ENCODE peak calls at places on chromosomes 1 and 21, in five cellular contexts. One of them, this sample, is unnamed. For H3K36me3 and H3K9me3, the result is how much of the 10 kb centered on the place peaks cover.

GRCh38 chr1:203033287-203033686 is 7.0 kb downstream of the PPFIA4 start:
- DNase-seq in prostate gland: no peak
- DNase-seq in PC-9: no peak
- DNase-seq in CD8-positive, alpha-beta T cell: no peak
- DNase-seq in tibial nerve: no peak
- DNase-seq in this sample: no peak

GRCh38 chr1:244680667-244681066 is 27.7 kb downstream of the DESI2 start:
- DNase-seq in prostate gland: no peak
- DNase-seq in PC-9: no peak
- DNase-seq in CD8-positive, alpha-beta T cell: no peak
- DNase-seq in tibial nerve: no peak
- DNase-seq in this sample: no peak

GRCh38 chr1:54332781-54333585 is 73.2 kb downstream of the SSBP3 start:
- DNase-seq in prostate gland: no peak
- DNase-seq in PC-9: no peak
- DNase-seq in CD8-positive, alpha-beta T cell: no peak
- DNase-seq in tibial nerve: peak
- DNase-seq in this sample: no peak

GRCh38 chr1:54309631-54310366 is 96.4 kb downstream of the SSBP3 start:
- DNase-seq in prostate gland: no peak
- DNase-seq in PC-9: no peak
- DNase-seq in CD8-positive, alpha-beta T cell: no peak
- DNase-seq in tibial nerve: no peak
- DNase-seq in this sample: no peak

GRCh38 chr1:163443863-163444262 is 122.1 kb downstream of the NUF2 start:
- DNase-seq in prostate gland: no peak
- DNase-seq in PC-9: no peak
- DNase-seq in CD8-positive, alpha-beta T cell: no peak
- DNase-seq in tibial nerve: no peak
- DNase-seq in this sample: no peak

GRCh38 chr1:94697839-94698238 is 122.3 kb upstream of the SLC44A3 start:
- DNase-seq in prostate gland: no peak
- DNase-seq in PC-9: no peak
- DNase-seq in CD8-positive, alpha-beta T cell: no peak
- DNase-seq in tibial nerve: no peak
- DNase-seq in this sample: no peak

GRCh38 chr1:199741586-199741985 is 285.9 kb upstream of the NR5A2 start:
- DNase-seq in prostate gland: no peak
- DNase-seq in PC-9: no peak
- DNase-seq in CD8-positive, alpha-beta T cell: no peak
- DNase-seq in tibial nerve: no peak
- DNase-seq in this sample: no peak

GRCh38 chr1:92476071-92476607 is 10.6 kb downstream of the GFI1 start:
- DNase-seq in prostate gland: no peak
- DNase-seq in PC-9: no peak
- DNase-seq in CD8-positive, alpha-beta T cell: peak
- DNase-seq in tibial nerve: no peak
- DNase-seq in this sample: no peak

GRCh38 chr1:33424205-33424604 is 6.7 kb downstream of the PHC2 start:
- DNase-seq in prostate gland: no peak
- DNase-seq in PC-9: no peak
- DNase-seq in CD8-positive, alpha-beta T cell: no peak
- DNase-seq in tibial nerve: no peak
- DNase-seq in this sample: no peak

GRCh38 chr1:27601771-27602509 is 2.0 kb downstream of the AHDC1 start:
- DNase-seq in prostate gland: peak
- DNase-seq in PC-9: no peak
- DNase-seq in CD8-positive, alpha-beta T cell: no peak
- DNase-seq in tibial nerve: no peak
- DNase-seq in this sample: peak

GRCh38 chr1:154320882-154321608 is at the start of gene AQP10:
- DNase-seq in prostate gland: no peak
- DNase-seq in PC-9: no peak
- DNase-seq in CD8-positive, alpha-beta T cell: no peak
- DNase-seq in tibial nerve: no peak
- DNase-seq in this sample: no peak

GRCh38 chr1:163174524-163175437 is 27.9 kb downstream of the RGS5 start:
- DNase-seq in prostate gland: peak
- DNase-seq in PC-9: peak
- DNase-seq in CD8-positive, alpha-beta T cell: peak
- DNase-seq in tibial nerve: peak
- DNase-seq in this sample: peak

GRCh38 chr1:32618673-32619221 is 31.6 kb downstream of the ZBTB8OS start:
- DNase-seq in prostate gland: no peak
- DNase-seq in PC-9: no peak
- DNase-seq in CD8-positive, alpha-beta T cell: no peak
- DNase-seq in tibial nerve: no peak
- DNase-seq in this sample: no peak

GRCh38 chr1:155976913-155977606 is 1.3 kb downstream of the ARHGEF2 start:
- DNase-seq in prostate gland: no peak
- DNase-seq in PC-9: no peak
- DNase-seq in CD8-positive, alpha-beta T cell: no peak
- DNase-seq in tibial nerve: no peak
- DNase-seq in this sample: no peak

GRCh38 chr1:174912243-174912642 is 87.5 kb upstream of the CACYBP start:
- DNase-seq in prostate gland: no peak
- DNase-seq in PC-9: no peak
- DNase-seq in CD8-positive, alpha-beta T cell: no peak
- DNase-seq in tibial nerve: no peak
- DNase-seq in this sample: no peak

GRCh38 chr1:183694035-183694434 is 40.9 kb upstream of the APOBEC4 start:
- DNase-seq in prostate gland: no peak
- DNase-seq in PC-9: no peak
- DNase-seq in CD8-positive, alpha-beta T cell: no peak
- DNase-seq in tibial nerve: no peak
- DNase-seq in this sample: no peak

GRCh38 chr1:225004396-225004795 is 74.9 kb downstream of the DNAH14 start:
- DNase-seq in prostate gland: no peak
- DNase-seq in PC-9: no peak
- DNase-seq in CD8-positive, alpha-beta T cell: no peak
- DNase-seq in tibial nerve: no peak
- DNase-seq in this sample: no peak

GRCh38 chr1:206506803-206507394 is 432 bp upstream of the RASSF5 start:
- DNase-seq in prostate gland: no peak
- DNase-seq in PC-9: no peak
- DNase-seq in CD8-positive, alpha-beta T cell: no peak
- DNase-seq in tibial nerve: no peak
- DNase-seq in this sample: no peak

GRCh38 chr1:117501275-117501674 is 104.6 kb upstream of the TENT5C start:
- DNase-seq in prostate gland: no peak
- DNase-seq in PC-9: no peak
- DNase-seq in CD8-positive, alpha-beta T cell: no peak
- DNase-seq in tibial nerve: no peak
- DNase-seq in this sample: no peak

GRCh38 chr1:98766241-98766640 is 104.7 kb downstream of the SNX7 start:
- DNase-seq in prostate gland: no peak
- DNase-seq in PC-9: no peak
- DNase-seq in CD8-positive, alpha-beta T cell: no peak
- DNase-seq in tibial nerve: no peak
- DNase-seq in this sample: no peak

GRCh38 chr1:10751160-10751559 is 45.3 kb downstream of the CASZ1 start:
- DNase-seq in prostate gland: no peak
- DNase-seq in PC-9: no peak
- DNase-seq in CD8-positive, alpha-beta T cell: no peak
- DNase-seq in tibial nerve: no peak
- DNase-seq in this sample: no peak

GRCh38 chr1:17372955-17373354 is 959 bp downstream of the PADI6 start:
- DNase-seq in prostate gland: no peak
- DNase-seq in PC-9: no peak
- DNase-seq in CD8-positive, alpha-beta T cell: no peak
- DNase-seq in tibial nerve: no peak
- DNase-seq in this sample: no peak

GRCh38 chr1:154969246-154969645 is 1.3 kb downstream of the SHC1 start:
- DNase-seq in prostate gland: no peak
- DNase-seq in PC-9: no peak
- DNase-seq in CD8-positive, alpha-beta T cell: no peak
- DNase-seq in tibial nerve: no peak
- DNase-seq in this sample: no peak

GRCh38 chr1:222600274-222600673 is 10.5 kb upstream of the TAF1A start:
- DNase-seq in prostate gland: peak
- DNase-seq in PC-9: peak
- DNase-seq in CD8-positive, alpha-beta T cell: no peak
- DNase-seq in tibial nerve: no peak
- DNase-seq in this sample: no peak

GRCh38 chr1:28887835-28888682 is 26.3 kb upstream of the EPB41 start:
- DNase-seq in prostate gland: no peak
- DNase-seq in PC-9: no peak
- DNase-seq in CD8-positive, alpha-beta T cell: peak
- DNase-seq in tibial nerve: no peak
- DNase-seq in this sample: peak

GRCh38 chr1:38785285-38786039 is 74.1 kb downstream of the RRAGC start:
- DNase-seq in prostate gland: no peak
- DNase-seq in PC-9: no peak
- DNase-seq in CD8-positive, alpha-beta T cell: no peak
- DNase-seq in tibial nerve: no peak
- DNase-seq in this sample: no peak

GRCh38 chr1:90201467-90202358 is 206.8 kb downstream of the ZNF326 start:
- DNase-seq in prostate gland: no peak
- DNase-seq in PC-9: no peak
- DNase-seq in CD8-positive, alpha-beta T cell: no peak
- DNase-seq in tibial nerve: no peak
- DNase-seq in this sample: no peak

GRCh38 chr1:160672789-160673695 is 26.2 kb upstream of the SLAMF1 start:
- DNase-seq in prostate gland: no peak
- DNase-seq in PC-9: no peak
- DNase-seq in CD8-positive, alpha-beta T cell: no peak
- DNase-seq in tibial nerve: no peak
- DNase-seq in this sample: no peak

GRCh38 chr1:54310439-54311328 is 95.5 kb downstream of the SSBP3 start:
- DNase-seq in prostate gland: no peak
- DNase-seq in PC-9: no peak
- DNase-seq in CD8-positive, alpha-beta T cell: no peak
- DNase-seq in tibial nerve: peak
- DNase-seq in this sample: no peak

GRCh38 chr1:30853350-30853749 is 55.2 kb downstream of the SDC3 start:
- DNase-seq in prostate gland: no peak
- DNase-seq in PC-9: no peak
- DNase-seq in CD8-positive, alpha-beta T cell: no peak
- DNase-seq in tibial nerve: no peak
- DNase-seq in this sample: no peak

GRCh38 chr21:46126321-46127238 is 28.7 kb downstream of the COL6A2 start:
- DNase-seq in prostate gland: no peak
- DNase-seq in PC-9: no peak
- DNase-seq in CD8-positive, alpha-beta T cell: peak
- DNase-seq in tibial nerve: no peak
- DNase-seq in this sample: no peak

GRCh38 chr21:40602105-40602504 is 244.9 kb downstream of the DSCAM start:
- DNase-seq in prostate gland: no peak
- DNase-seq in PC-9: no peak
- DNase-seq in CD8-positive, alpha-beta T cell: no peak
- DNase-seq in tibial nerve: no peak
- DNase-seq in this sample: no peak

GRCh38 chr1:109787845-109788605 is 24.3 kb upstream of the EPS8L3 start:
- DNase-seq in prostate gland: no peak
- DNase-seq in PC-9: no peak
- DNase-seq in CD8-positive, alpha-beta T cell: no peak
- DNase-seq in tibial nerve: no peak
- DNase-seq in this sample: no peak

GRCh38 chr1:85708826-85709222 is 591 bp upstream of the ZNHIT6 start:
- DNase-seq in prostate gland: no peak
- DNase-seq in PC-9: no peak
- DNase-seq in CD8-positive, alpha-beta T cell: no peak
- DNase-seq in tibial nerve: no peak
- DNase-seq in this sample: no peak

DNA sequence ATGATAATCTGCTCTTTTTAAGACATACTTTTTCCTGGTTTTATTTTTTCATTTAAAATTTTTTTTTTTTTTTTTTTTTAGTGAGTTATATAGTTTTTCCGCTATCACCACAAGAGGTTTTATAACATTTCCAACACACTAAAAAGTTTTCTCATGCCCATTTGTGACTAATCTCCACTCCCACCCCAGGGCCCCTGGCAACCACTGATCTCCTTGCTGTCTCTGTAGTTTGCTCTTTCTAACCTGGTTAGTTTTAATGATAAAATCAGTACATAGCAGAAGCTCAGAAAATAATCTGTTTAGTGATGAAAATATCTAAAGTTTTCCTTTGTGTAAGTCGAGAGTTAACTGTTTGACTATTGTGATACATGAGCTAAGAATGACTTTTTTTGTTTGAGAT is 41.8 kb downstream of the IARS2 start:
- DNase-seq in prostate gland: no peak
- DNase-seq in PC-9: no peak
- DNase-seq in CD8-positive, alpha-beta T cell: no peak
- DNase-seq in tibial nerve: no peak
- DNase-seq in this sample: no peak
- H3K36me3 ChIP-seq in prostate gland: under half
- H3K36me3 ChIP-seq in PC-9: under half
- H3K36me3 ChIP-seq in CD8-positive, alpha-beta T cell: under half
- H3K36me3 ChIP-seq in tibial nerve: half or more
- H3K36me3 ChIP-seq in this sample: under half

DNA sequence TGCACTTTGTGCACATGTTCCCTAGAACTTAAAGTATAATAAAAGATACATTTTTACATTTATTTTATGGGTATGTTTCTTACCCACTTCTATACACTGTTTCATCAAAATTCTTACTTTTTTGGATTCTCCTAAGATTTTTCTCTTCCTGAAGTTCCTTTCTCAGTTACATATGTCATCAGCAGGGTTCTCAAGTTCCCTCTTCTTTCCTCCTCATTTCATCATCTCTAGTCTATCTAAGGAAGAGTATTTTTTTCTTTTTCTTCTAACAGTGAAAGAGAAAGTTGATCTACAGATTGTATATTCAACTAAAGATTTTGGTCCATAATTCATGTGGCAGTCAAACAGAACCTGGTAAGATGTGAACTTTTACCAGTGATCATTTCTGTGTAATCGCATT is 41.2 kb upstream of the CYYR1 start:
- DNase-seq in prostate gland: no peak
- DNase-seq in PC-9: no peak
- DNase-seq in CD8-positive, alpha-beta T cell: no peak
- DNase-seq in tibial nerve: no peak
- DNase-seq in this sample: no peak
- H3K9me3 ChIP-seq in prostate gland: under half
- H3K9me3 ChIP-seq in PC-9: under half
- H3K9me3 ChIP-seq in CD8-positive, alpha-beta T cell: under half
- H3K9me3 ChIP-seq in tibial nerve: under half
- H3K9me3 ChIP-seq in this sample: under half

GRCh38 chr1:13994386-13994785 is 294.4 kb downstream of the PRDM2 start:
- DNase-seq in prostate gland: no peak
- DNase-seq in PC-9: no peak
- DNase-seq in CD8-positive, alpha-beta T cell: no peak
- DNase-seq in tibial nerve: no peak
- DNase-seq in this sample: no peak
- H3K36me3 ChIP-seq in prostate gland: under half
- H3K36me3 ChIP-seq in PC-9: under half
- H3K36me3 ChIP-seq in CD8-positive, alpha-beta T cell: under half
- H3K36me3 ChIP-seq in tibial nerve: under half
- H3K36me3 ChIP-seq in this sample: under half

DNA sequence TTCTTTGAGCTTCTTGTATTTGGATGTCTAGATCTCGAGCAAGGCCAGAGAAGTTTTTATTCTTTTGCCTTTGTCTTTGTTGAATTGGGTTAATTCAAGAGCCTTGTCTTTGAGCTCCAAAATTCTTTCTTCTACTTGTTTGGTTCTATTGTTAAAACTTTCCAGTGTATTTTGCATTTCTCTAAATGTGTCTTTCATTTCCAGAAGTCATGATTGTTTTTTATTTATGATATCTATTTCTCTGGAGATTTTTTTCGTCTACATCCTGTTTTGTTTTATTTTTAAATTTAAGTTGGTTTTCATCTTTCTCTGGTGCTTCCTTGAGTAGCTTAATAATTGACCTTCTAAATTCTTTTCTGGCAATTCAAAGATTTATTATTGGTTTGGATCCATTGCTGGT is 61.8 kb downstream of the DTL start:
- DNase-seq in prostate gland: no peak
- DNase-seq in PC-9: no peak
- DNase-seq in CD8-positive, alpha-beta T cell: no peak
- DNase-seq in tibial nerve: no peak
- DNase-seq in this sample: no peak
- H3K9me3 ChIP-seq in prostate gland: under half
- H3K9me3 ChIP-seq in PC-9: under half
- H3K9me3 ChIP-seq in CD8-positive, alpha-beta T cell: under half
- H3K9me3 ChIP-seq in tibial nerve: under half
- H3K9me3 ChIP-seq in this sample: under half